ENCODE peak calls at places on chromosome X, in ten cellular contexts. R, L, F, D, B, Q, S, M, G and K are unnamed samples.

GRCh38 chrX:120450163-120450562 is 18.9 kb downstream of the LAMP2 start:
- DNase-seq in D (no peak), S (no peak), R (peak), B (no peak), Q (no peak), F (peak), M (no peak), G (peak), L (no peak), K (no peak)

GRCh38 chrX:84046403-84046984 is 141.5 kb downstream of the RPS6KA6 start:
- DNase-seq in D (peak), G (peak), M (no peak), Q (peak), F (peak), L (no peak), R (peak), S (no peak), B (peak), K (no peak)

GRCh38 chrX:31098081-31098480 is 26.2 kb upstream of the FTHL17 start:
- DNase-seq in Q (no peak), D (no peak), S (no peak), M (no peak), B (no peak), L (no peak), G (no peak), F (no peak), R (no peak), K (no peak)

GRCh38 chrX:9952313-9952712 is 14.8 kb upstream of the CLDN34 start:
- DNase-seq in D (no peak), B (no peak), Q (no peak), M (no peak), R (no peak), F (no peak), L (no peak), S (no peak), G (no peak), K (no peak)

GRCh38 chrX:78708171-78708570 is 39.3 kb upstream of the LPAR4 start:
- DNase-seq in B (peak), R (peak), S (no peak), D (peak), F (peak), G (peak), M (no peak), Q (peak), L (no peak), K (no peak)

GRCh38 chrX:24890677-24891076 is 125.1 kb downstream of the ARX start:
- DNase-seq in S (no peak), R (no peak), L (no peak), G (no peak), B (no peak), M (no peak), D (no peak), F (no peak), Q (no peak), K (no peak)

GRCh38 chrX:150573702-150574101 is 5.3 kb downstream of the MTM1 start:
- DNase-seq in R (no peak), Q (no peak), F (no peak), B (no peak), L (peak), M (no peak), D (no peak), G (no peak), S (no peak), K (no peak)

GRCh38 chrX:12789976-12790375 is 1.2 kb upstream of the PRPS2 start:
- DNase-seq in Q (no peak), B (no peak), L (no peak), G (no peak), F (peak), M (no peak), S (no peak), D (no peak), R (no peak), K (no peak)

GRCh38 chrX:22366166-22366702 is 93.5 kb downstream of the CBLL2 start:
- DNase-seq in R (no peak), D (peak), M (no peak), S (no peak), L (no peak), B (no peak), F (no peak), G (peak), Q (no peak), K (no peak)

GRCh38 chrX:50813843-50814661 is at the start of gene SHROOM4:
- DNase-seq in B (peak), S (peak), R (peak), F (peak), L (no peak), D (peak), G (peak), M (no peak), Q (peak), K (no peak)

GRCh38 chrX:1448793-1449580 is 3.7 kb downstream of the ASMTL start:
- DNase-seq in G (no peak), Q (no peak), B (no peak), S (no peak), F (no peak), L (no peak), M (no peak), R (no peak), D (no peak), K (no peak)

GRCh38 chrX:149470960-149471359 is 34.1 kb downstream of the IDS start:
- DNase-seq in M (peak), L (peak), R (peak), F (peak), S (peak), Q (peak), D (peak), G (peak), B (peak), K (no peak)

GRCh38 chrX:105191878-105192277 is 28.6 kb downstream of the TEX13A start:
- DNase-seq in R (peak), B (no peak), S (no peak), M (no peak), D (no peak), L (no peak), G (peak), Q (peak), F (peak), K (no peak)

GRCh38 chrX:129957241-129958099 is 25.0 kb upstream of the BCORL1 start:
- DNase-seq in S (peak), R (peak), B (no peak), L (peak), F (peak), G (peak), Q (peak), M (no peak), D (peak), K (no peak)

GRCh38 chrX:99383786-99384185 is 1026.3 kb downstream of the PCDH19 start:
- DNase-seq in L (no peak), D (no peak), M (no peak), S (no peak), F (no peak), Q (no peak), B (no peak), R (no peak), G (no peak), K (no peak)

GRCh38 chrX:103437147-103437873 is 61.0 kb downstream of the BEX3 start:
- DNase-seq in L (no peak), M (no peak), Q (no peak), G (no peak), F (no peak), D (no peak), B (no peak), S (no peak), R (no peak), K (no peak)

GRCh38 chrX:56763556-56764152 is 34.6 kb downstream of the NBDY start:
- DNase-seq in L (no peak), S (no peak), M (peak), Q (no peak), G (no peak), B (peak), D (peak), F (peak), R (no peak), K (no peak)

GRCh38 chrX:71867680-71868079 is 43.0 kb upstream of the NHSL2 start:
- DNase-seq in L (no peak), M (no peak), F (no peak), Q (no peak), S (peak), B (no peak), G (no peak), D (no peak), R (no peak), K (no peak)

GRCh38 chrX:149962859-149963757 is 24.8 kb upstream of the EOLA2 start:
- DNase-seq in B (peak), L (no peak), S (no peak), F (peak), G (peak), M (no peak), R (peak), D (peak), Q (peak), K (peak)

GRCh38 chrX:2658585-2659292 is 32.4 kb upstream of the CD99 start:
- DNase-seq in R (peak), F (no peak), G (no peak), M (no peak), Q (no peak), B (no peak), S (no peak), L (no peak), D (no peak), K (no peak)

GRCh38 chrX:153667931-153668396 is 5.6 kb downstream of the PNCK start:
- DNase-seq in G (peak), L (peak), B (peak), S (peak), R (peak), M (peak), Q (peak), F (peak), D (peak), K (peak)